ENCODE peak calls at places on chromosomes 5 and 9, in six cellular contexts. G is tibial artery; W is breast epithelium; A is HS-5; H is stimulated activated CD8-positive, alpha-beta memory T cell treated with anti-CD3 and anti-CD28 coated beads, Interleukin-2, amount 100 ng/mL, for 1 hour; M is fibroblast of gingiva. R is an unnamed sample.

GRCh38 chr9:131887680-131888079 is 147.8 kb upstream of the RAPGEF1 start:
- DNase-seq in G (no peak), W (no peak), A (no peak), H (no peak), M (no peak), R (no peak)

GRCh38 chr5:15834596-15835245 is 334.7 kb downstream of the FBXL7 start:
- DNase-seq in G (no peak), W (no peak), A (peak; percentile 87), H (no peak), M (peak; percentile 84), R (no peak)

GRCh38 chr5:32013658-32014057 is 160.5 kb downstream of the GOLPH3 start:
- DNase-seq in G (no peak), W (no peak), A (no peak), H (no peak), M (no peak), R (no peak)

GRCh38 chr5:77569409-77569808 is 69.1 kb downstream of the OTP start:
- DNase-seq in G (no peak), W (no peak), A (no peak), H (no peak), M (peak; percentile 6), R (no peak)

GRCh38 chr9:99419099-99419498 is 197.0 kb downstream of the SEC61B start:
- DNase-seq in G (no peak), W (no peak), A (no peak), H (no peak), M (peak; percentile 69), R (no peak)

GRCh38 chr5:16364906-16365305 is 100.7 kb downstream of the ZNF622 start:
- DNase-seq in G (no peak), W (no peak), A (no peak), H (no peak), M (no peak), R (no peak)

GRCh38 chr5:110562189-110562588 is 164.3 kb downstream of the TMEM232 start:
- DNase-seq in G (no peak), W (no peak), A (no peak), H (no peak), M (no peak), R (no peak)

GRCh38 chr9:94937214-94937903 is 210.9 kb downstream of the AOPEP start:
- DNase-seq in G (no peak), W (no peak), A (peak; percentile 87), H (no peak), M (peak; percentile 91), R (no peak)

GRCh38 chr9:17291766-17292165 is 156.9 kb downstream of the CNTLN start:
- DNase-seq in G (no peak), W (no peak), A (peak; percentile 4), H (no peak), M (no peak), R (no peak)

GRCh38 chr5:141674747-141675146 is 7.3 kb downstream of the ARAP3 start:
- DNase-seq in G (no peak), W (no peak), A (no peak), H (no peak), M (no peak), R (no peak)

GRCh38 chr5:9173281-9174048 is 372.4 kb downstream of the SEMA5A start:
- DNase-seq in G (no peak), W (no peak), A (peak; percentile 87), H (no peak), M (peak; percentile 97), R (no peak)

GRCh38 chr5:59275170-59275536 is 618.4 kb downstream of the PDE4D start:
- DNase-seq in G (no peak), W (no peak), A (no peak), H (no peak), M (no peak), R (no peak)

GRCh38 chr9:112332977-112333638 is at the start of gene PTBP3:
- DNase-seq in G (peak; percentile 91), W (peak; percentile 81), A (peak; percentile 50), H (peak; percentile 61), M (peak; percentile 73), R (no peak)

GRCh38 chr9:127884427-127884911 is 7.0 kb upstream of the AK1 start:
- DNase-seq in G (peak; percentile 81), W (no peak), A (no peak), H (no peak), M (no peak), R (no peak)

GRCh38 chr5:56410696-56411095 is 177.6 kb upstream of the ANKRD55 start:
- DNase-seq in G (no peak), W (no peak), A (no peak), H (no peak), M (no peak), R (no peak)

GRCh38 chr9:97904725-97905124 is 17.6 kb downstream of the TRMO start:
- DNase-seq in G (no peak), W (no peak), A (no peak), H (no peak), M (no peak), R (no peak)

GRCh38 chr5:39080597-39081204 is 6.5 kb upstream of the RICTOR start:
- DNase-seq in G (no peak), W (no peak), A (no peak), H (no peak), M (peak; percentile 74), R (no peak)

GRCh38 chr5:42360061-42360460 is 63.2 kb upstream of the GHR start:
- DNase-seq in G (no peak), W (no peak), A (peak; percentile 45), H (no peak), M (peak; percentile 89), R (no peak)

R was measured in epithelial cell of proximal tubule.